ENCODE peak calls at places on chromosomes 2 and 18, in nine cellular contexts. X is adrenal gland, Y is foreskin fibroblast, V is epithelial cell of proximal tubule, J is germinal center, O is NCI-H460, P is T-helper 2 cell, W is EL, L is GM10248. K is an unnamed sample.

GRCh38 chr2:233745073-233745755 is 14.9 kb upstream of the UGT1A1 start:
- DNase-seq in V (no peak), J (no peak), Y (no peak), X (no peak), O (no peak), L (no peak), W (no peak), P (no peak), K (peak; percentile 98)

GRCh38 chr2:125169022-125169763 is 1144.1 kb downstream of the CNTNAP5 start:
- DNase-seq in P (no peak), X (no peak), O (peak; percentile 24), W (no peak), Y (no peak), J (no peak), L (no peak), V (no peak), K (no peak)

GRCh38 chr2:97702731-97703470 is 10.5 kb upstream of the ZAP70 start:
- DNase-seq in Y (no peak), J (no peak), X (no peak), L (no peak), O (no peak), W (no peak), V (no peak), P (no peak), K (no peak)

GRCh38 chr18:20971886-20972267 is 139.7 kb downstream of the ROCK1 start:
- DNase-seq in W (peak; percentile 48), L (peak; percentile 17), P (no peak), Y (peak; percentile 50), X (no peak), O (peak; percentile 14), V (no peak), J (peak; percentile 21), K (peak; percentile 23)

GRCh38 chr2:85560812-85561279 is 447 bp downstream of the GGCX start:
- DNase-seq in J (no peak), Y (peak; percentile 28), P (no peak), W (no peak), L (peak; percentile 20), V (no peak), O (no peak), X (no peak), K (no peak)

GRCh38 chr2:46487667-46488333 is 8.4 kb downstream of the TMEM247 start:
- DNase-seq in O (no peak), Y (peak; percentile 94), L (no peak), J (no peak), W (peak; percentile 90), V (no peak), X (peak; percentile 86), P (no peak), K (no peak)

GRCh38 chr18:23238152-23238531 is 102.9 kb downstream of the CABLES1 start:
- DNase-seq in W (peak; percentile 73), X (peak; percentile 48), Y (peak; percentile 85), L (no peak), V (peak; percentile 78), P (no peak), J (no peak), O (no peak), K (no peak)

GRCh38 chr18:59814872-59815271 is 84.9 kb upstream of the PMAIP1 start:
- DNase-seq in L (no peak), O (no peak), X (no peak), V (peak; percentile 56), P (no peak), J (no peak), Y (peak; percentile 92), W (peak; percentile 95), K (no peak)

GRCh38 chr2:138373993-138374408 is 127.6 kb upstream of the SPOPL start:
- DNase-seq in O (peak; percentile 36), W (peak; percentile 37), Y (peak; percentile 77), J (peak; percentile 6), V (no peak), L (peak; percentile 16), X (peak; percentile 27), P (no peak), K (peak; percentile 58)

GRCh38 chr2:202064206-202064880 is 8.7 kb upstream of the KIAA2012 start:
- DNase-seq in V (peak; percentile 27), P (no peak), W (peak; percentile 69), X (no peak), L (no peak), J (no peak), Y (peak; percentile 94), O (no peak), K (no peak)

GRCh38 chr2:20111311-20112131 is 60.1 kb upstream of the LAPTM4A start:
- DNase-seq in V (no peak), P (no peak), O (no peak), Y (no peak), X (no peak), W (no peak), J (no peak), L (no peak), K (peak; percentile 37)

GRCh38 chr2:160472839-160473251 is 20.8 kb downstream of the RBMS1 start:
- DNase-seq in X (no peak), P (no peak), V (no peak), J (no peak), L (no peak), W (no peak), O (no peak), Y (peak; percentile 38), K (no peak)

GRCh38 chr2:135582383-135582782 is 51.1 kb downstream of the R3HDM1 start:
- DNase-seq in J (no peak), W (no peak), Y (no peak), X (no peak), L (no peak), P (no peak), V (no peak), O (no peak), K (no peak)

GRCh38 chr18:44586782-44587524 is 93.7 kb upstream of the SETBP1 start:
- DNase-seq in V (no peak), X (no peak), J (no peak), L (no peak), W (no peak), O (no peak), Y (no peak), P (no peak), K (no peak)

GRCh38 chr2:180625006-180625844 is 355.2 kb upstream of the UBE2E3 start:
- DNase-seq in V (peak; percentile 52), J (no peak), Y (peak; percentile 97), P (no peak), L (no peak), O (no peak), W (peak; percentile 96), X (no peak), K (no peak)

GRCh38 chr2:216661639-216662375 is 28.6 kb downstream of the IGFBP2 start:
- DNase-seq in J (no peak), O (no peak), X (no peak), Y (peak; percentile 41), W (no peak), L (no peak), V (no peak), P (no peak), K (peak; percentile 36)

GRCh38 chr2:1653137-1653789 is 91.1 kb downstream of the PXDN start:
- DNase-seq in W (peak; percentile 98), P (no peak), J (no peak), Y (peak; percentile 86), X (peak; percentile 13), O (no peak), V (peak; percentile 94), L (no peak), K (no peak)

GRCh38 chr2:172098650-172099471 is 3.8 kb downstream of the DLX2 start:
- DNase-seq in J (no peak), P (no peak), O (peak; percentile 80), V (peak; percentile 46), W (peak; percentile 89), Y (peak; percentile 89), X (peak; percentile 54), L (peak; percentile 67), K (peak; percentile 84)

GRCh38 chr2:233265899-233266431 is 14.5 kb downstream of the ATG16L1 start:
- DNase-seq in V (peak; percentile 92), Y (no peak), W (no peak), L (peak; percentile 21), P (no peak), O (no peak), X (no peak), J (no peak), K (no peak)

GRCh38 chr2:113709022-113709421 is 47.4 kb downstream of the SLC35F5 start:
- DNase-seq in X (no peak), J (no peak), Y (no peak), O (no peak), P (no peak), V (no peak), L (no peak), W (no peak), K (no peak)

GRCh38 chr2:61762292-61762691 is 91.6 kb downstream of the FAM161A start:
- DNase-seq in L (peak; percentile 41), O (no peak), V (no peak), P (no peak), X (no peak), J (no peak), Y (peak; percentile 13), W (no peak), K (no peak)